ENCODE peak calls at places on chromosome 7, in seven cellular contexts. O is prostate gland; V is stomach; G is NCI-H2081; J is stimulated activated naive B cell treated with anti-CD40 and anti-IgM and Interleukin-4, amounts not matched to agents 10 μg/mL and 1 μg/mL and 100 μg/mL, for 72 hours; K is anterior cingulate cortex; Q is brain pericyte. C is an unnamed sample.

GRCh38 chr7:113197274-113197673 is 78.9 kb upstream of the SMIM30 start:
- DNase-seq in O (no peak), G (no peak), Q (peak), J (no peak), K (no peak), V (no peak), C (no peak)

GRCh38 chr7:109479388-109479787 is 909.7 kb downstream of the DNAJB9 start:
- DNase-seq in J (no peak), Q (no peak), O (no peak), G (peak), K (no peak), V (no peak), C (no peak)

GRCh38 chr7:25216837-25217236 is 11.4 kb downstream of the NPVF start:
- DNase-seq in G (peak), O (no peak), V (no peak), K (peak), Q (no peak), J (no peak), C (no peak)

GRCh38 chr7:11567571-11567970 is 264.4 kb downstream of the THSD7A start:
- DNase-seq in Q (no peak), J (no peak), V (no peak), O (no peak), G (no peak), K (no peak), C (no peak)

GRCh38 chr7:3446786-3447185 is 145.7 kb downstream of the SDK1 start:
- DNase-seq in K (no peak), O (no peak), J (no peak), G (no peak), V (no peak), Q (no peak), C (no peak)

GRCh38 chr7:131861620-131862346 is 305.4 kb upstream of the PODXL start:
- DNase-seq in V (no peak), Q (no peak), K (no peak), J (no peak), O (no peak), G (peak), C (no peak)

GRCh38 chr7:107838816-107839584 is 36.0 kb upstream of the SLC26A3 start:
- DNase-seq in Q (no peak), J (no peak), G (no peak), V (no peak), O (no peak), K (no peak), C (no peak)

GRCh38 chr7:130899638-130900401 is 165.8 kb upstream of the KLF14 start:
- DNase-seq in K (no peak), Q (no peak), J (peak), G (no peak), V (peak), O (no peak), C (no peak)

GRCh38 chr7:150856303-150857275 is 4.3 kb downstream of the AOC1 start:
- DNase-seq in V (no peak), Q (no peak), J (no peak), O (no peak), K (no peak), G (no peak), C (peak)

GRCh38 chr7:104231054-104232046 is 23.5 kb upstream of the ORC5 start:
- DNase-seq in J (peak), Q (no peak), G (peak), V (peak), K (peak), O (peak), C (no peak)

GRCh38 chr7:18471476-18472160 is 23.9 kb upstream of the HDAC9 start:
- DNase-seq in J (no peak), V (no peak), K (no peak), G (no peak), Q (no peak), O (no peak), C (no peak)

GRCh38 chr7:30968747-30969603 is 5.2 kb downstream of the GHRHR start:
- DNase-seq in G (no peak), V (no peak), Q (no peak), K (no peak), O (peak), J (no peak), C (no peak)

GRCh38 chr7:13457790-13458189 is 531.7 kb downstream of the ETV1 start:
- DNase-seq in G (peak), O (no peak), Q (no peak), K (peak), J (no peak), V (no peak), C (no peak)

GRCh38 chr7:20784311-20785210 is 2.1 kb downstream of the SP8 start:
- DNase-seq in J (no peak), G (peak), K (no peak), O (no peak), V (no peak), Q (no peak), C (no peak)

GRCh38 chr7:146591976-146592375 is 475.4 kb downstream of the CNTNAP2 start:
- DNase-seq in K (peak), V (no peak), O (no peak), G (no peak), J (no peak), Q (no peak), C (no peak)

GRCh38 chr7:83610649-83611304 is 38.2 kb downstream of the SEMA3E start:
- DNase-seq in V (no peak), K (no peak), J (no peak), O (no peak), Q (no peak), G (no peak), C (no peak)

GRCh38 chr7:93717217-93717900 is 142.8 kb upstream of the CALCR start:
- DNase-seq in J (no peak), V (no peak), K (no peak), G (no peak), O (no peak), Q (no peak), C (no peak)

GRCh38 chr7:147513451-147513850 is 1077.1 kb upstream of the C7orf33 start:
- DNase-seq in K (no peak), J (no peak), G (peak), V (no peak), O (no peak), Q (no peak), C (no peak)

GRCh38 chr7:101772508-101773306 is 44.7 kb upstream of the CUX1 start:
- DNase-seq in O (no peak), Q (no peak), V (no peak), G (no peak), J (no peak), K (no peak), C (no peak)

GRCh38 chr7:150946826-150947750 is 31.0 kb downstream of the KCNH2 start:
- DNase-seq in V (no peak), J (no peak), O (no peak), K (no peak), G (no peak), Q (no peak), C (peak)